ENCODE peak calls at places on chromosomes 13 and 19, in six cellular contexts. F, M, U, O, S and J are unnamed samples.

GRCh38 chr19:35347930-35348298 is 212 bp downstream of the FFAR1 start:
- DNase-seq in F (no peak), M (no peak), U (no peak), O (no peak), S (no peak), J (no peak)

GRCh38 chr19:5560156-5560555 is 7.6 kb downstream of the TINCR start:
- DNase-seq in F (no peak), M (no peak), U (no peak), O (no peak), S (no peak), J (no peak)

GRCh38 chr13:93038187-93038586 is 188.4 kb upstream of the GPC6 start:
- DNase-seq in F (no peak), M (no peak), U (no peak), O (no peak), S (no peak), J (no peak)

GRCh38 chr13:82356667-82357066 is 1525.6 kb downstream of the SLITRK1 start:
- DNase-seq in F (no peak), M (no peak), U (no peak), O (no peak), S (no peak), J (no peak)

GRCh38 chr19:45768644-45769053 is 403 bp downstream of the SIX5 start:
- DNase-seq in F (peak), M (no peak), U (peak), O (peak), S (peak), J (peak)

GRCh38 chr19:55087542-55087935 is 11.9 kb downstream of the EPS8L1 start:
- DNase-seq in F (peak), M (no peak), U (no peak), O (no peak), S (peak), J (no peak)

GRCh38 chr13:99033814-99034213 is 56.0 kb upstream of the DOCK9 start:
- DNase-seq in F (peak), M (no peak), U (no peak), O (no peak), S (peak), J (peak)

GRCh38 chr13:76936736-76937135 is 11.6 kb upstream of the ACOD1 start:
- DNase-seq in F (no peak), M (no peak), U (no peak), O (no peak), S (peak), J (peak)